ENCODE peak calls at places on chromosomes 5 and 9, in nine cellular contexts. P is neural crest cell, D is esophagus squamous epithelium, H is uterus, R is upper lobe of right lung, G is foreskin keratinocyte, B is AG10803, U is coronary artery, X is spleen. M is an unnamed sample.
A peak's percentile ranks its signal among the peaks of the same experiment; 100 is the strongest.

GRCh38 chr5:31935702-31936347 is 238.3 kb downstream of the GOLPH3 start:
- DNase-seq in P (no peak), D (no peak), H (peak; percentile 37), R (no peak), G (peak; percentile 60), B (no peak), U (no peak), X (no peak), M (no peak)

GRCh38 chr9:131096490-131097258 is at the start of gene AIF1L:
- DNase-seq in P (peak; percentile 31), D (no peak), H (no peak), R (peak; percentile 73), G (no peak), B (no peak), U (no peak), X (no peak), M (no peak)

GRCh38 chr5:119393201-119393691 is 37.4 kb downstream of the TNFAIP8 start:
- DNase-seq in P (no peak), D (no peak), H (no peak), R (no peak), G (no peak), B (peak; percentile 93), U (no peak), X (no peak), M (peak; percentile 36)

GRCh38 chr9:106482733-106483132 is 380.2 kb upstream of the ZNF462 start:
- DNase-seq in P (no peak), D (no peak), H (no peak), R (no peak), G (peak; percentile 86), B (peak; percentile 27), U (no peak), X (no peak), M (no peak)

GRCh38 chr5:96067902-96068614 is 106.4 kb upstream of the ELL2 start:
- DNase-seq in P (no peak), D (no peak), H (no peak), R (no peak), G (peak; percentile 98), B (peak; percentile 90), U (no peak), X (no peak), M (peak; percentile 90)

GRCh38 chr5:67092447-67093023 is 104.1 kb downstream of the CD180 start:
- DNase-seq in P (no peak), D (no peak), H (no peak), R (no peak), G (peak; percentile 21), B (no peak), U (no peak), X (no peak), M (no peak)

GRCh38 chr9:75866273-75866871 is 24.1 kb upstream of the PCSK5 start:
- DNase-seq in P (peak; percentile 55), D (no peak), H (no peak), R (no peak), G (peak; percentile 18), B (peak; percentile 46), U (no peak), X (no peak), M (peak; percentile 20)

GRCh38 chr5:126384985-126385384 is 38.2 kb upstream of the GRAMD2B start:
- DNase-seq in P (no peak), D (no peak), H (no peak), R (no peak), G (peak; percentile 72), B (peak; percentile 89), U (no peak), X (no peak), M (peak; percentile 82)

GRCh38 chr9:110069326-110070248 is 138.4 kb downstream of the C9orf152 start:
- DNase-seq in P (no peak), D (no peak), H (peak; percentile 39), R (peak; percentile 69), G (peak; percentile 63), B (peak; percentile 93), U (no peak), X (no peak), M (peak; percentile 95)

DNA sequence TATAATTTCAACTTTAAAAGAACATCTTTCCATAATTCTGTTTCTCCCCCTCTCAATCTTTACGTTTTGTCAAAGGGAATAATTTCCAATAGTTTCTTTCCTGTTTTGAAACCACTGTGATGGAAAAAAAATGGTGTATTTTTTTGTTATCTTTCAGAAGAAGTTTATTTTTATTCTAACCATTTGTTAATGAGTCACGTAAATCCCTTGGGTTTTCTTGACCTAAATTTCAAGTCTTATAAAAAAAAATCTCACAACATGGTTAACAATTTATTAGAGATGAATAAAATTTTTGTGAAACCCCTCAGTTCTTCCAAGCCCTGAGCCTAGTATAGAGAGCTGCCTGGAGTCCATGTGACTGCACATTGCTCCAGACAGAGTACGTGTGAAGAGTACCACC is 106.1 kb upstream of the FBXL17 start:
- DNase-seq in P (no peak), D (no peak), H (no peak), R (no peak), G (no peak), B (no peak), U (no peak), X (no peak), M (no peak)
- TF ChIP-seq CTCF in P (no peak), D (no peak), H (no peak), R (no peak), G (no peak), B (no peak), U (no peak), X (no peak), M (no peak)

GRCh38 chr5:136064510-136064909 is 35.7 kb downstream of the TGFBI start:
- DNase-seq in P (no peak), D (no peak), H (no peak), R (no peak), G (no peak), B (no peak), U (peak; percentile 40), X (no peak), M (no peak)

GRCh38 chr5:136063778-136064465 is 35.1 kb downstream of the TGFBI start:
- DNase-seq in P (no peak), D (no peak), H (no peak), R (no peak), G (no peak), B (no peak), U (peak; percentile 58), X (no peak), M (no peak)

GRCh38 chr5:136065588-136065987 is 36.8 kb downstream of the TGFBI start:
- DNase-seq in P (no peak), D (no peak), H (no peak), R (no peak), G (no peak), B (no peak), U (peak; percentile 59), X (no peak), M (no peak)

GRCh38 chr5:136067422-136067821 is 38.6 kb downstream of the TGFBI start:
- DNase-seq in P (no peak), D (no peak), H (no peak), R (no peak), G (no peak), B (no peak), U (no peak), X (no peak), M (no peak)

DNA sequence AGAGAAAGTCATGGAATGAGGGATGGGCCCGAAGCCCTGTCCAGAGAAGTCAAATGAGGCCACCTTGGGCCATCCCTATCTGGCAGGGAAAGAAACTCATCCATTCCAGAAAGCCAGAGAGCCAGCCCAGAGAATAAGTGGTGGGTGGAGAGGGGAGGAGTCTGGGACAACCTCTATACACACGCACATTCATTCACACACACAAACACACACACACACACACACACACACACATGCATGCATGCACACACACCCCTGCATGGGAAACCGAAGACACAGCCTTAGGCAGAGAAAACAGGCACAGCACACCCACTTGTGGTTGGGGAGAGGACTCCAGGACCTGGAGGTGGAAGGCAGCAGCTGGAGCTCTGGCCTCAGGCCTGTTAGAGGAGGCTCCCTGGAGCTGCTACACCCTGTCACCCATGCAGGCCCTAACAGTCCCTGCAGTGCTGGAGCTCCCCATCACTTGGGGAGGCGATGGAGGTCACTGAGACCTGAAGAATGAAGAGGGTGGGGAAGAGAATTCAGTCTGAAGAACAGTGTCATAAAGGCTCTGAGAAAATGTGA is 38.0 kb downstream of the TGFBI start:
- DNase-seq in P (no peak), D (no peak), H (peak; percentile 51), R (no peak), G (peak; percentile 54), B (peak; percentile 83), U (peak; percentile 71), X (no peak), M (peak; percentile 58)
- TF ChIP-seq CTCF in P (no peak), D (no peak), H (peak; percentile 12), R (no peak), G (peak; percentile 47), B (peak; percentile 50), U (no peak), X (no peak), M (no peak)

DNA sequence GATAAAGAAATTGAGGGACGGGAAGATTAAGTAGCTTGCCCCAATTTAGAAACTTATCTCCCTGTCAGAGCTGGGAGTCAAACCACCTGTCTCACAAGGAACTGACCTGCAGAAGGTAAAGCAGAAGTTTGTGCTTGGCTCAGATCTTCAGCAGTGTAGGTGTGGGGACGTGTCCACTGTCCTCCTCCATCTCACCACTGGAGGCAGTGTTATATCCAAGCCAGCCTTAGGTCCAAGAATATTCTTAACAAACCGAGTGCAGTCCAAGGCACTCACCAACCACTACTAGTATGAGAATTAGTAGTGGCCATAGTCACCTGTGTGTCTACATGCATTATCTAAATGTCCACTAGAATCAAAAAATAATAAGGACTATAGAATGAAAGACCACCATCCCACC is 86.3 kb upstream of the IRX1 start:
- DNase-seq in P (no peak), D (no peak), H (no peak), R (no peak), G (no peak), B (no peak), U (no peak), X (no peak), M (no peak)
- TF ChIP-seq CTCF in P (peak; percentile 31), D (no peak), H (no peak), R (peak; percentile 6), G (peak; percentile 23), B (peak; percentile 3), U (no peak), X (no peak), M (no peak)

GRCh38 chr9:68779558-68780376 is 74.7 kb downstream of the PIP5K1B start:
- DNase-seq in P (peak; percentile 91), D (peak; percentile 70), H (peak; percentile 94), R (peak; percentile 97), G (peak; percentile 87), B (peak; percentile 94), U (peak; percentile 94), X (peak; percentile 98), M (peak; percentile 89)

GRCh38 chr9:68780735-68781134 is 75.7 kb downstream of the PIP5K1B start:
- DNase-seq in P (no peak), D (no peak), H (no peak), R (no peak), G (no peak), B (peak; percentile 3), U (no peak), X (no peak), M (no peak)

GRCh38 chr9:68778635-68779034 is 73.6 kb downstream of the PIP5K1B start:
- DNase-seq in P (no peak), D (no peak), H (no peak), R (no peak), G (no peak), B (no peak), U (no peak), X (no peak), M (no peak)

GRCh38 chr9:68781866-68782265 is 76.8 kb downstream of the PIP5K1B start:
- DNase-seq in P (no peak), D (no peak), H (no peak), R (no peak), G (no peak), B (no peak), U (no peak), X (no peak), M (no peak)

DNA sequence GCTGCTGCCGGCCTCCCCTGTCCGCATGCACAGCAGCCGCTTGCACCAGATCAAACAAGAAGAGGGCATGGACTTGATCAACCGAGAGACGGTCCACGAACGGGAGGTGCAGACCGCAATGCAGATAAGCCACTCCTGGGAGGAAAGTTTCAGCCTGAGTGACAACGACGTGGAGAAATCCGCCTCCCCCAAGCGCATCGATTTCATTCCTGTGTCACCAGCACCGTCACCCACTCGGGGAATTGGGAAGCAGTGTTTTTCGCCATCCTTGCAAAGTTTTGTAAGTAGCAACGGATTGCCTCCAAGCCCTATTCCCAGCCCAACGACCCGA is 75.3 kb downstream of the PIP5K1B start:
- DNase-seq in P (no peak), D (no peak), H (no peak), R (no peak), G (no peak), B (no peak), U (no peak), X (no peak), M (no peak)
- TF ChIP-seq CTCF in P (peak; percentile 11), D (no peak), H (no peak), R (no peak), G (no peak), B (no peak), U (no peak), X (no peak), M (peak; percentile 19)

M was measured in HFFc6.